ENCODE peak calls at places on chromosomes 13 and 19, in ten cellular contexts. N, T, A, H, F, S, P, L, M and Y are unnamed samples.

GRCh38 chr13:23608704-23609413 is 38.6 kb downstream of the TNFRSF19 start:
- DNase-seq in P (no peak), N (no peak), L (peak), F (no peak), T (no peak), M (no peak), H (no peak), S (no peak), A (no peak), Y (peak)

GRCh38 chr19:46659151-46660007 is 1.6 kb downstream of the DACT3 start:
- DNase-seq in L (peak), M (no peak), A (no peak), H (peak), N (no peak), S (peak), P (peak), T (no peak), F (no peak), Y (no peak)

GRCh38 chr13:109933476-109933875 is 147.1 kb upstream of the IRS2 start:
- DNase-seq in A (no peak), S (no peak), H (no peak), M (no peak), L (no peak), N (no peak), T (no peak), F (no peak), P (no peak), Y (no peak)

GRCh38 chr19:46721269-46722003 is 4.5 kb upstream of the PRKD2 start:
- DNase-seq in M (no peak), F (no peak), A (no peak), N (no peak), P (no peak), L (no peak), S (no peak), T (no peak), H (no peak), Y (no peak)

GRCh38 chr13:110663044-110663443 is 42.9 kb downstream of the CARS2 start:
- DNase-seq in P (no peak), M (no peak), T (no peak), H (no peak), L (no peak), S (no peak), A (no peak), F (no peak), N (no peak), Y (no peak)

GRCh38 chr19:7386769-7387168 is 38.0 kb downstream of the ARHGEF18 start:
- DNase-seq in A (no peak), L (no peak), P (no peak), S (no peak), M (no peak), N (no peak), F (no peak), H (no peak), T (no peak), Y (no peak)

GRCh38 chr19:17329768-17330545 is 4.7 kb downstream of the ANO8 start:
- DNase-seq in P (no peak), A (no peak), M (no peak), L (no peak), F (no peak), T (no peak), N (no peak), H (no peak), S (no peak), Y (no peak)

GRCh38 chr19:19539738-19540703 is 2.0 kb downstream of the CILP2 start:
- DNase-seq in L (peak), A (no peak), N (no peak), S (no peak), M (no peak), T (no peak), P (no peak), H (no peak), F (peak), Y (no peak)

GRCh38 chr19:8638078-8638619 is 7.7 kb downstream of the NFILZ start:
- DNase-seq in T (no peak), L (peak), P (no peak), S (no peak), A (no peak), F (no peak), M (no peak), H (peak), N (peak), Y (peak)

GRCh38 chr13:32790731-32791130 is 204.5 kb downstream of the PDS5B start:
- DNase-seq in A (no peak), F (no peak), P (no peak), N (no peak), T (peak), L (no peak), H (no peak), S (no peak), M (no peak), Y (no peak)

GRCh38 chr19:46634656-46635218 is 1.3 kb downstream of the GNG8 start:
- DNase-seq in L (no peak), F (no peak), N (no peak), M (no peak), H (no peak), P (peak), T (no peak), S (no peak), A (no peak), Y (no peak)

GRCh38 chr13:51534075-51534817 is 50.0 kb upstream of the WDFY2 start:
- DNase-seq in A (no peak), S (no peak), P (no peak), L (peak), F (no peak), T (peak), M (peak), H (no peak), N (no peak), Y (peak)

GRCh38 chr19:19209372-19209771 is 2.4 kb upstream of the NCAN start:
- DNase-seq in M (no peak), F (no peak), S (no peak), A (no peak), L (no peak), N (no peak), H (no peak), P (peak), T (no peak), Y (no peak)

GRCh38 chr13:60134376-60134775 is 29.4 kb downstream of the DIAPH3 start:
- DNase-seq in S (no peak), F (no peak), A (no peak), N (no peak), H (peak), M (no peak), P (no peak), T (no peak), L (no peak), Y (peak)

GRCh38 chr19:48683349-48683748 is 10.5 kb upstream of the NTN5 start:
- DNase-seq in H (peak), T (no peak), M (no peak), L (peak), N (no peak), S (peak), F (no peak), A (no peak), P (no peak), Y (no peak)

GRCh38 chr19:34428549-34429285 is 536 bp downstream of the UBA2 start:
- DNase-seq in T (peak), M (no peak), A (no peak), P (peak), N (peak), L (peak), S (peak), H (peak), F (no peak), Y (peak)

GRCh38 chr19:13848811-13849241 is 28.1 kb upstream of the NANOS3 start:
- DNase-seq in M (no peak), S (peak), F (no peak), T (no peak), A (no peak), L (no peak), P (no peak), N (no peak), H (no peak), Y (peak)

GRCh38 chr19:10449037-10449436 is 28.7 kb downstream of the PDE4A start:
- DNase-seq in A (no peak), M (no peak), F (no peak), S (no peak), T (no peak), N (no peak), L (no peak), P (no peak), H (no peak), Y (no peak)

GRCh38 chr13:23778879-23779278 is 110.3 kb downstream of the MIPEP start:
- DNase-seq in L (no peak), A (no peak), P (no peak), T (no peak), F (no peak), S (no peak), M (no peak), H (no peak), N (no peak), Y (no peak)

GRCh38 chr19:16382775-16383543 is 58.3 kb downstream of the KLF2 start:
- DNase-seq in T (peak), M (peak), P (no peak), F (peak), A (no peak), H (peak), S (peak), L (peak), N (peak), Y (peak)

GRCh38 chr13:108985166-108985565 is 355.8 kb downstream of the MYO16 start:
- DNase-seq in N (no peak), F (no peak), L (no peak), A (no peak), H (no peak), P (no peak), M (no peak), T (peak), S (no peak), Y (no peak)

GRCh38 chr13:48161530-48162179 is 66.8 kb upstream of the MED4 start:
- DNase-seq in L (peak), N (peak), P (no peak), F (no peak), H (no peak), M (no peak), A (no peak), S (no peak), T (no peak), Y (no peak)